ENCODE peak calls at places on chromosomes 3 and 15, in four cellular contexts. J is mammary epithelial cell, Q is PC-9, A is AG04450. V is an unnamed sample.

GRCh38 chr15:33701304-33701696 is 267.0 kb upstream of the CHRM5 start:
- DNase-seq in A (no peak), Q (no peak), J (no peak), V (no peak)

GRCh38 chr3:149615731-149616221 is 42.0 kb downstream of the WWTR1 start:
- DNase-seq in J (no peak), A (no peak), Q (no peak), V (no peak)

GRCh38 chr3:123706871-123707270 is 122.0 kb upstream of the HACD2 start:
- DNase-seq in A (no peak), J (no peak), Q (no peak), V (no peak)

GRCh38 chr3:119428538-119428937 is 34.9 kb downstream of the TMEM39A start:
- DNase-seq in Q (no peak), J (no peak), A (no peak), V (no peak)

GRCh38 chr3:43893721-43894120 is 203.0 kb downstream of the ABHD5 start:
- DNase-seq in J (no peak), Q (no peak), A (no peak), V (no peak)

GRCh38 chr3:53709856-53710674 is 136.2 kb downstream of the CHDH start:
- DNase-seq in A (peak), Q (peak), J (peak), V (peak)

GRCh38 chr3:47002490-47003410 is 23.3 kb downstream of the NBEAL2 start:
- DNase-seq in Q (no peak), A (no peak), J (no peak), V (no peak)

GRCh38 chr3:128487813-128488635 is 5.0 kb downstream of the GATA2 start:
- DNase-seq in J (peak), Q (peak), A (peak), V (peak)

GRCh38 chr15:85430406-85431204 is 50.2 kb downstream of the AKAP13 start:
- DNase-seq in A (no peak), J (peak), Q (no peak), V (no peak)

GRCh38 chr3:195042741-195043611 is 228.0 kb downstream of the XXYLT1 start:
- DNase-seq in Q (peak), J (peak), A (no peak), V (no peak)

GRCh38 chr15:92709064-92709463 is 53.5 kb upstream of the FAM174B start:
- DNase-seq in A (no peak), Q (peak), J (peak), V (no peak)

GRCh38 chr3:168071535-168071934 is 24.2 kb downstream of the GOLIM4 start:
- DNase-seq in J (peak), A (peak), Q (peak), V (peak)

GRCh38 chr15:77094397-77095030 is 23.6 kb upstream of the TSPAN3 start:
- DNase-seq in Q (no peak), J (no peak), A (no peak), V (no peak)

GRCh38 chr15:39025331-39025730 is 460.7 kb upstream of the RASGRP1 start:
- DNase-seq in J (no peak), Q (no peak), A (no peak), V (no peak)

GRCh38 chr15:34725565-34725964 is 29.2 kb downstream of the GJD2 start:
- DNase-seq in A (no peak), J (no peak), Q (no peak), V (peak)

GRCh38 chr3:30300844-30301243 is 305.6 kb upstream of the TGFBR2 start:
- DNase-seq in Q (no peak), A (no peak), J (no peak), V (no peak)

GRCh38 chr15:88504445-88504844 is 36.9 kb downstream of the MRPS11 start:
- DNase-seq in A (no peak), J (no peak), Q (no peak), V (no peak)

GRCh38 chr15:88506628-88507027 is 39.1 kb downstream of the MRPS11 start:
- DNase-seq in A (no peak), Q (no peak), J (no peak), V (no peak)

GRCh38 chr15:88509321-88509720 is 37.2 kb downstream of the DET1 start:
- DNase-seq in Q (no peak), A (no peak), J (no peak), V (no peak)

GRCh38 chr15:88509964-88510363 is 36.5 kb downstream of the DET1 start:
- DNase-seq in J (no peak), Q (no peak), A (no peak), V (no peak)

GRCh38 chr15:88505721-88506120 is 38.2 kb downstream of the MRPS11 start:
- DNase-seq in A (no peak), J (no peak), Q (no peak), V (no peak)
- H3K4me3 ChIP-seq in A (no peak), J (no peak), Q (no peak), V (no peak)

GRCh38 chr3:73621388-73621787 is 3.4 kb downstream of the PDZRN3 start:
- DNase-seq in Q (no peak), J (no peak), A (no peak), V (no peak)
- H3K4me3 ChIP-seq in Q (no peak), J (peak), A (peak), V (peak)

GRCh38 chr15:64844576-64845140 is 2.9 kb downstream of the PLEKHO2 start:
- DNase-seq in A (no peak), Q (no peak), J (no peak), V (no peak)
- H3K4me3 ChIP-seq in A (peak), Q (no peak), J (no peak), V (peak)

GRCh38 chr3:48685293-48685602 is 467 bp downstream of the NCKIPSD start:
- DNase-seq in Q (no peak), A (no peak), J (no peak), V (no peak)

GRCh38 chr3:48684480-48685143 is 1.1 kb downstream of the NCKIPSD start:
- DNase-seq in Q (no peak), J (no peak), A (no peak), V (no peak)

GRCh38 chr3:48682786-48683185 is 2.9 kb downstream of the NCKIPSD start:
- DNase-seq in J (no peak), Q (no peak), A (no peak), V (no peak)

GRCh38 chr3:48685603-48686511 is at the start of gene NCKIPSD:
- DNase-seq in J (peak), A (no peak), Q (peak), V (no peak)

GRCh38 chr3:48684054-48684349 is 1.7 kb downstream of the NCKIPSD start:
- DNase-seq in J (no peak), A (no peak), Q (no peak), V (no peak)
- H3K4me3 ChIP-seq in J (peak), A (peak), Q (no peak), V (peak)

GRCh38 chr3:39531681-39532080 is 64.2 kb downstream of the MOBP start:
- DNase-seq in A (no peak), J (peak), Q (peak), V (peak)
- H3K4me3 ChIP-seq in A (no peak), J (no peak), Q (no peak), V (no peak)

DNA sequence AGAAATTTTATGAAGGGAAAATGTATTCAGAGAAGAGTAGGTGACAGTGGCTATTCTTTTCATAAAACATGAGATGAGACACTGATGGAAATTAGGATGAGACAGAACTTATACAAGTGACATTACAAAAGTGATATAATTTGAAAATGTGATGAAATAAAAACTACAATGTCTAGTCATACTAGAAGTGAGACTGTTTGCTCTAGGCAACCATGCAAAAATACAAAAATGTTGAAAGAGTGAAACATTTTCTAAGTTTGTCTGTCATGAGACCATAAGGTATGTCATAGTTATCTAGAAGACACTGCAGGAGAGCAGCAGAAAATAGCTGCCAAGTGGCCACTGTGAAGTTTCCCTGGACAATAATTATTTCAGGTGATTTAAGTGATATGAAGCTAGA is 459.5 kb downstream of the DIPK2A start:
- DNase-seq in A (no peak), J (no peak), Q (no peak), V (no peak)
- H3K4me3 ChIP-seq in A (no peak), J (no peak), Q (no peak), V (no peak)

GRCh38 chr3:84961492-84962255 is 2.9 kb downstream of the CADM2 start:
- DNase-seq in Q (no peak), J (no peak), A (no peak), V (no peak)

GRCh38 chr3:84963137-84963536 is 4.3 kb downstream of the CADM2 start:
- DNase-seq in J (no peak), Q (no peak), A (no peak), V (no peak)

GRCh38 chr3:84967767-84968581 is 9.2 kb downstream of the CADM2 start:
- DNase-seq in Q (no peak), J (no peak), A (no peak), V (no peak)

GRCh38 chr3:84962460-84962859 is 3.7 kb downstream of the CADM2 start:
- DNase-seq in J (no peak), A (no peak), Q (no peak), V (no peak)

DNA sequence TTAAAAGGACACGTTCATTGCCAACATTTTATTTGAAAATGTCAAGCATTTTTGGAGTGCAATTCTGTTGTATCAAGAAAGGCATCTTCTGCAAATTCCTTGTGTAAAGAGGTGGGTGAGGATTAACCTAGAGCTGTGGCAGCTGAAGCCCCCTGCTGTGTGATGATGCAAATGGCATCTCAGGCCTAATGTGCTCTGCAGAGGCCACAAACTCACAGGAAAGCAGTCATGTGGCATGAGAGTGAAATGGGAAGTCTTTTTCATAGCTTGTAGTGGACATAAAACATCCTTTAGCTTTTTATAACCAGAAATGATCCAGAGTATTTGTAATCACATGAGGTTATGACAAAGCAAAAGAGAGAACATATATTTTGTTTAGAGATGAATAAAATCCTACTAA is 6.4 kb downstream of the CADM2 start:
- DNase-seq in A (no peak), J (no peak), Q (no peak), V (no peak)
- H3K4me3 ChIP-seq in A (no peak), J (no peak), Q (no peak), V (no peak)

GRCh38 chr15:81303241-81304225 is 20.4 kb downstream of the STARD5 start:
- DNase-seq in A (no peak), Q (no peak), J (no peak), V (no peak)
- H3K4me3 ChIP-seq in A (no peak), Q (no peak), J (no peak), V (no peak)